ENCODE peak calls at places on chromosomes 13 and 19, in six cellular contexts. G, W, N, S, Y and U are unnamed samples.

GRCh38 chr19:39199025-39199424 is 2.3 kb downstream of the NCCRP1 start:
- DNase-seq in W (no peak), Y (no peak), G (no peak), N (no peak), S (no peak), U (no peak)

GRCh38 chr19:11984986-11985385 is 20.1 kb downstream of the ZNF763 start:
- DNase-seq in N (no peak), Y (no peak), G (no peak), W (no peak), S (no peak), U (no peak)

GRCh38 chr13:71864981-71865857 is 1.8 kb downstream of the DACH1 start:
- DNase-seq in W (no peak), Y (no peak), N (peak), S (no peak), G (peak), U (peak)

GRCh38 chr13:102040812-102041211 is 361.0 kb downstream of the FGF14 start:
- DNase-seq in N (no peak), G (no peak), W (no peak), Y (no peak), S (no peak), U (no peak)

GRCh38 chr13:36029171-36029570 is 102.0 kb downstream of the DCLK1 start:
- DNase-seq in S (no peak), G (no peak), Y (no peak), W (no peak), N (no peak), U (no peak)

GRCh38 chr13:75299913-75300862 is 181.8 kb downstream of the TBC1D4 start:
- DNase-seq in G (no peak), N (no peak), S (no peak), Y (no peak), W (no peak), U (no peak)

GRCh38 chr13:39498471-39499114 is 104.4 kb downstream of the LHFPL6 start:
- DNase-seq in Y (no peak), G (no peak), S (no peak), N (no peak), W (no peak), U (no peak)

GRCh38 chr13:99982021-99982740 is 597 bp downstream of the ZIC2 start:
- DNase-seq in N (no peak), S (no peak), W (no peak), Y (no peak), G (no peak), U (peak)

GRCh38 chr13:38228322-38228721 is 121.3 kb upstream of the UFM1 start:
- DNase-seq in W (no peak), N (no peak), S (no peak), G (no peak), Y (no peak), U (no peak)

GRCh38 chr13:44744880-44745633 is 168.9 kb upstream of the TSC22D1 start:
- DNase-seq in S (no peak), N (no peak), W (no peak), Y (no peak), G (no peak), U (no peak)

GRCh38 chr13:103142091-103142594 is 75.9 kb upstream of the SLC10A2 start:
- DNase-seq in G (no peak), W (no peak), S (no peak), N (no peak), Y (no peak), U (no peak)

GRCh38 chr19:38210458-38210987 is 13.5 kb downstream of the DPF1 start:
- DNase-seq in S (no peak), G (peak), Y (no peak), N (peak), W (peak), U (peak)

GRCh38 chr13:46022476-46022875 is 30.1 kb downstream of the ZC3H13 start:
- DNase-seq in N (no peak), S (no peak), W (no peak), Y (no peak), G (no peak), U (no peak)

GRCh38 chr19:40249201-40249600 is 22.7 kb upstream of the CCNP start:
- DNase-seq in Y (no peak), G (no peak), S (no peak), W (no peak), N (no peak), U (no peak)

GRCh38 chr13:106617561-106617960 is 49.6 kb upstream of the ARGLU1 start:
- DNase-seq in G (no peak), Y (no peak), W (no peak), S (no peak), N (no peak), U (no peak)

GRCh38 chr19:36719687-36720556 is 32.5 kb downstream of the ZNF567 start:
- DNase-seq in G (no peak), S (no peak), W (no peak), N (no peak), Y (no peak), U (no peak)

GRCh38 chr19:11737964-11738745 is 591 bp downstream of the ZNF823 start:
- DNase-seq in W (peak), N (peak), Y (no peak), G (peak), S (peak), U (peak)

GRCh38 chr13:36673838-36674326 is at the start of gene SERTM1:
- DNase-seq in W (no peak), Y (no peak), S (no peak), G (no peak), N (peak), U (peak)

GRCh38 chr13:99356216-99357089 is 49.3 kb upstream of the GPR183 start:
- DNase-seq in N (no peak), Y (no peak), W (no peak), S (no peak), G (no peak), U (no peak)

GRCh38 chr13:98977568-98978270 is at the start of gene DOCK9:
- DNase-seq in S (no peak), G (peak), W (peak), N (peak), Y (no peak), U (peak)

GRCh38 chr19:47540748-47541147 is 25.9 kb upstream of the NAPA start:
- DNase-seq in W (no peak), G (no peak), N (no peak), Y (no peak), S (no peak), U (no peak)

GRCh38 chr13:110499621-110500281 is 61.8 kb downstream of the RAB20 start:
- DNase-seq in W (no peak), G (no peak), S (no peak), N (no peak), Y (no peak), U (no peak)

GRCh38 chr13:113862766-113863510 is 938 bp downstream of the GAS6 start:
- DNase-seq in W (no peak), S (no peak), Y (no peak), N (no peak), G (peak), U (peak)

GRCh38 chr13:26132756-26133155 is 80.9 kb upstream of the SHISA2 start:
- DNase-seq in W (no peak), S (no peak), N (no peak), Y (no peak), G (no peak), U (no peak)

GRCh38 chr13:48251616-48252081 is 18.6 kb downstream of the ITM2B start:
- DNase-seq in N (no peak), G (no peak), Y (no peak), W (no peak), S (no peak), U (no peak)

GRCh38 chr13:46553886-46554855 is 1.2 kb downstream of the LRCH1 start:
- DNase-seq in G (peak), W (peak), Y (no peak), N (peak), S (peak), U (peak)

GRCh38 chr19:19606021-19606420 is 12.5 kb downstream of the PBX4 start:
- DNase-seq in Y (no peak), N (no peak), W (no peak), S (no peak), G (no peak), U (no peak)

DNA sequence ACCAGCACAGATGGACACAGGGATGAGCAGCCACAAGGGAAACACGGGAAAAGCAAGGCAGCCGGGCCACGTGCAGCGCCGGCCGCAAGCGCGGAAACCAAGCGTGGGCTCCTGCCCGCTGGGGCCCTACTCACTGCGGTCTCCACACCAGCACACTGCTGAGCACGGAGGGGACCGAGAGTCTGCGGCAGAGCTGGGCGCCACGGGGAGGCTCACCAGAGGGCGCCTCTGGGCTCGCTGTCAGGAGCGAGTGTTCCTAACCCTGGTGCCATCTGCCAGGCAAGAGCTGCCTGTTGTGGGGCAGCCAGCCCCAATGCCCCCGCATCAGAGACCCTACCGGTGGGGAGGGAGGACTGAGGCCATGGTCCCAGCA is 26.5 kb downstream of the MPND start:
- DNase-seq in G (peak), W (no peak), Y (no peak), S (no peak), N (no peak), U (peak)
- TF ChIP-seq CTCF in G (peak), W (peak), Y (no peak), S (no peak), N (peak), U (no peak)

DNA sequence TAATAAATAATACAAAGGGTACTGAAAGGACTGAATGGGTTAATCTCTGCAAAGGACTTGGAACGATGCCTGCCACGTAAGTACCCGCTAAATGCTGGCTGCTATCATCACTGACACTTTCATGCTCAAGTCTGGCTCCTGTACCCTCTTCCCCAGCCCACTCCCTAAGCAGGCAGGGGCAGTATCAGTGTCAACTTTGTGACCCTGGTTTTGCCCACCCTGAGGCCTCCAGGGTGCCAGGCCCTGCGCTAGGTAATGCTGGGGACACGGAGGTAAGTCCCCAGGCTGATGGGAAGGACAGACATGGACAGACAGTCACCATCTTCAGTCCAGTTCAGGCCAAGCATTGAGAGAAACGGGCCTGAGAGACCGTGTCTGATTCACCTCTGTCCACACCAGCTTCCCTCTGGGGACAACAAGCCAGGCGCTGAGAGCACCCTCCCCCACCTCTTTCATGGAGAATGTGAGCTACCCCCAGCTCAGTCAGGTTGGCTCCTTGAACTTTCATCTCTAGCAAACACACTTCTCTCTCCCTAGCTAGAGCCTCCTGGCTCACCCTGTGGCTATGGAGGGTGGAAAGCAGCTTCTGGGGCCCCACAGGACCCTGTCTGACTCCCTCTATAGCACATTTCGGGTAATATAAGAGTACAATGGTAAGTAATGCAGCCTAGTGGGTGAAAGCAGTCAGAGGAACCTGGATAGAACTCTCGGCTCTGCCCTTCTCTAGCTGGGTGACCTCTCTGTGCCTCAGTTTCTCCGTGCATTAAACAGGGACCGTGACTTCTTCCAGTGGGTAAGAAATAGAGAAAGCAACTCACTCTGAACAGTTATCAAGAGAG is 758 bp downstream of the ETFB start:
- DNase-seq in N (no peak), G (peak), S (no peak), Y (no peak), W (no peak), U (no peak)
- TF ChIP-seq CTCF in N (no peak), G (no peak), S (no peak), Y (no peak), W (peak), U (no peak)

GRCh38 chr13:70098669-70099068 is 9.0 kb upstream of the ATXN8OS start:
- DNase-seq in G (no peak), W (no peak), S (no peak), Y (no peak), N (no peak), U (no peak)
- TF ChIP-seq CTCF in G (no peak), W (no peak), S (no peak), Y (no peak), N (peak), U (peak)

GRCh38 chr19:1811942-1812425 is at the start of gene ATP8B3:
- DNase-seq in G (no peak), W (no peak), N (no peak), S (no peak), Y (no peak), U (no peak)
- TF ChIP-seq CTCF in G (no peak), W (no peak), N (peak), S (no peak), Y (no peak), U (no peak)

GRCh38 chr19:46347572-46347883 is 641 bp downstream of the PPP5C start:
- DNase-seq in N (no peak), W (no peak), G (no peak), Y (no peak), S (no peak), U (no peak)
- TF ChIP-seq CTCF in N (no peak), W (no peak), G (no peak), Y (no peak), S (peak), U (peak)

DNA sequence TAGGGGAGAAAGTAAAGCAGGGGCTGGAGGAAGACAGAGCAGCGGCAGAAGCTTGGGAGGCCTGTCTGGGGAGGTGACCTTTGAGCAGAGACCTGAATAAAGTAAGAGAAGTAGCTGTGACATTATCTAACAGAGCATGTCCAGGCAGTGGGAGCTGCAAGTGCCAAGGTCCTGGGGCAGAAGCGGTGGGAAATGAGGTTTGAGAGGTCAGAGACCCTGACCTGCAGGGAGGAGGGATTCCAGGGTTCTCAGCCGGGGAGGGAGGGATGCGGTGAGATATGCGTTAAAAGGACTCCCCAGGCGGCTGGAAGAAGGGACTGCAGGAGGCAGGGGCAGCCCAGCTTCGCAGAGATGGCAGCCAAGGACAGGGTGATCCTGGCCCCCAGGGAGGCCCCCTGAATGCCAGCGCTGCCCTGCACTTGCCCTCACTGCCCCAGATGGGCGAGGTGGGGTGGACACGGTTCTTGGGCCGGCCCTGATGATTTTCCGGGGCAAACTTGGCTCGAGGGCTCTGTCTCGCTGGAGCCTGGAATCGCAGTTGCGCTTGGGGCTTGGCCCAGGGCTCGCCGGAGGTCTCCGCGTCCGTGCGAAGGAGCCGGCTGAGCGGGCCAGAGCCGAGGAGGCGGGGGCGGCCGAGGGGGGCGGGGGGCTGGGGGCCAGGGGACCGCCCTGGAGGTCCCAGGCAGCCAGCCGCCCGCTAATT is 3.2 kb downstream of the CRLF1 start:
- DNase-seq in W (no peak), N (no peak), S (no peak), G (peak), Y (no peak), U (peak)
- TF ChIP-seq CTCF in W (no peak), N (peak), S (peak), G (no peak), Y (no peak), U (no peak)

GRCh38 chr13:74134226-74134776 is at the start of gene KLF12:
- DNase-seq in N (peak), W (peak), Y (no peak), S (peak), G (peak), U (peak)

GRCh38 chr13:74135306-74136088 is 1.3 kb upstream of the KLF12 start:
- DNase-seq in G (peak), W (peak), Y (no peak), S (peak), N (peak), U (peak)

GRCh38 chr13:74133657-74134201 is 475 bp downstream of the KLF12 start:
- DNase-seq in N (peak), W (peak), Y (no peak), G (peak), S (peak), U (peak)

GRCh38 chr13:74134777-74135305 is 637 bp upstream of the KLF12 start:
- DNase-seq in W (peak), Y (no peak), N (peak), S (peak), G (peak), U (peak)

GRCh38 chr13:74136089-74136658 is 2.0 kb upstream of the KLF12 start:
- DNase-seq in Y (no peak), W (no peak), N (peak), S (no peak), G (peak), U (peak)
- TF ChIP-seq CTCF in Y (no peak), W (no peak), N (no peak), S (no peak), G (no peak), U (no peak)

GRCh38 chr13:65461590-65461989 is 1768.5 kb downstream of the PCDH9 start:
- DNase-seq in S (no peak), N (no peak), Y (no peak), G (no peak), W (no peak), U (no peak)
- TF ChIP-seq CTCF in S (no peak), N (no peak), Y (no peak), G (no peak), W (no peak), U (no peak)

GRCh38 chr19:10403137-10404021 is at the start of gene CDC37:
- DNase-seq in G (peak), Y (no peak), N (peak), W (peak), S (peak), U (peak)
- TF ChIP-seq CTCF in G (no peak), Y (no peak), N (no peak), W (no peak), S (no peak), U (no peak)

DNA sequence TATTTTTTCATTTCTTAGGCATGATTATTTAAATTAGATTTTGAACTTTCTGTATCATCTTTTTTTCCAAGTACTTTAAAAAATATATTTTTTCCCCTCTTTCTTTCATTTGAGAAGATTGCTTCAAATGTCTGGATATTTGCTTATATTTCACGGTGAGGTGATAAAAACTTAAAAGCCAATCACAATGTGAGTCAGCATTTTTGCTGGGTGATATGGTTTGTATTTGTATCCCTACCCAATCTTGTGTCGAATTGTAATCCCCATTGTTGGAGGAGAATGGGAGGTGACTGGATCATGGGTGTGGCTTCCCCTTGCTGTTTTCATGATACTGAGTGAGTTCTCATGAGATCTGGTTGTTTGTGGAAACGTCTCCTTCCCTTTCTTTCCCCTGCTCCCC is 320.5 kb downstream of the OXGR1 start:
- DNase-seq in W (no peak), Y (no peak), N (no peak), G (no peak), S (no peak), U (peak)
- TF ChIP-seq CTCF in W (no peak), Y (no peak), N (no peak), G (no peak), S (no peak), U (no peak)